ENCODE peak calls at places on chromosome 6, in six cellular contexts. G is adipocyte; R is stomach; M is hepatocyte; S is adrenal gland; C is CD8-positive, alpha-beta T cell. H is an unnamed sample. For H3K36me3, the result is how much of the 10 kb centered on the place peaks cover.

GRCh38 chr6:63634630-63635029 is 972 bp upstream of the PHF3 start:
- DNase-seq in G (peak), R (no peak), M (peak), S (no peak), C (no peak), H (no peak)

GRCh38 chr6:104771258-104771832 is 88.4 kb downstream of the HACE1 start:
- DNase-seq in G (peak), R (no peak), M (peak), S (no peak), C (no peak), H (peak)

GRCh38 chr6:79947191-79948173 is at the start of gene ELOVL4:
- DNase-seq in G (peak), R (peak), M (peak), S (peak), C (peak), H (peak)

GRCh38 chr6:154791561-154792317 is 58.5 kb downstream of the SCAF8 start:
- DNase-seq in G (peak), R (no peak), M (no peak), S (no peak), C (no peak), H (no peak)

GRCh38 chr6:122953766-122954165 is 42.3 kb upstream of the CLVS2 start:
- DNase-seq in G (no peak), R (no peak), M (no peak), S (no peak), C (no peak), H (no peak)

GRCh38 chr6:50791900-50792508 is 26.7 kb upstream of the TFAP2B start:
- DNase-seq in G (peak), R (no peak), M (peak), S (no peak), C (no peak), H (no peak)

GRCh38 chr6:6749791-6750434 is 161.4 kb downstream of the LY86 start:
- DNase-seq in G (peak), R (peak), M (peak), S (peak), C (no peak), H (no peak)

GRCh38 chr6:138597336-138597735 is 98.0 kb upstream of the NHSL1 start:
- DNase-seq in G (no peak), R (no peak), M (no peak), S (no peak), C (no peak), H (no peak)

GRCh38 chr6:43984442-43985321 is 142.6 kb downstream of the MRPL14 start:
- DNase-seq in G (no peak), R (no peak), M (no peak), S (no peak), C (no peak), H (no peak)

GRCh38 chr6:52570291-52570700 is 6.6 kb downstream of the TRAM2 start:
- DNase-seq in G (no peak), R (no peak), M (peak), S (no peak), C (no peak), H (no peak)

GRCh38 chr6:170152111-170152926 is 138.6 kb downstream of the DLL1 start:
- DNase-seq in G (no peak), R (peak), M (no peak), S (peak), C (no peak), H (no peak)

GRCh38 chr6:66128676-66129075 is 421.6 kb upstream of the EYS start:
- DNase-seq in G (no peak), R (no peak), M (no peak), S (no peak), C (no peak), H (no peak)

DNA sequence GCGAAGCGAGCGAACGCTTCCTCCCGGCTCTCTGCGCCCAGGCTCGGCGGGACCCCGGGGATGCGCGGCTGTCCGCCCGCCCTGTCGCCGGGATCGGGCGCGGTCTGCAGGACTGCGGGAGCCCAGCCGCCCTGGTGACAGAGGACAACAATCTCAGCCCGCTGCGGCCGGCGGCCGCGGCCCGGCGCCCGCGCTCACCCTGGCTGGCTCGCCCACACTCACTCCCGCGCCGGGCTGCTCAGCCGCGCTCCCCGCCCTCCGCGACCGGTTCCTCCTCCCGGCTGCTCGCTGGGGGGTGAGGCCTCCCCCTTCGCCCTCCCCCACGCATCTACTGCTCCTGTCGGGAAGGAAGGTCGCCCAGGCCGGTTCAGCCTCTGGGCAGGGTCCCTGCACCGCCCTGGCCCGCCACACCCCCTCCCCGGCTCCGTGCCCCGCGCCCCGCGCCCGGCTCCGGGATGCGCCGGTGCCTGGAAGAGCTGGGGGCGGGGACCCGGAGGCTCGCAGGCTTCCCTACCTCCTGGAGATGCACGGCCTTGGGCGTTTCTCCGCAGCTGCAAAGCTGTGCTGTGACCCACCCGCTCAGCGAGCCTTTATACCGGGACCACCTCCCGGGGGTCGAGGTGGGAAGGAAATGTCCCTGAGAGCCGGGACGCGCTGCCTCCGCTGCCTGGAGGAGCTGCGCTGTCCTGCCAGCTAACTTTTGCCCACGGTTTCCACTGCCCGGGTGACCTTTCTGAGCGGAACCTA is at the start of gene SYNE1:
- DNase-seq in G (peak), R (peak), M (peak), S (peak), C (peak), H (peak)
- H3K4me3 ChIP-seq in G (peak), R (peak), M (peak), S (peak), C (peak), H (peak)

DNA sequence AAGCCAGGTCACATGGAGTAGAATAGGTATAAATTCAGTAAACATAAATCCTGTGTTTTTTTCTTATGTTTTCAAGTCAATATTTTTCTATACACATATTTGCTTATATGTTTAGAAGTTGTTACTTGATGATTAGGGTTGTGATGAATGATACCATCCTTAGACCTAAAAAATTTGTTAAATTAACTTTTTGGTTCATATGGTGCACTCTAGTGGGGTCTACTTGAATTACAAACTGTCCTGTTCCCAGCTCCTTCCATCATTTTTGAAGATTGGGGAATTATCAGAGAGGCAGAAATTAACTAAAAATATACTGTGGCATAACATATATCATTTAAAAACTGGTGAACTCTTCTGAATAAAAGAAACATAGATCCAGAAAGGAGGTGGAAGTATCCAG is 48.3 kb upstream of the RIPPLY2 start:
- DNase-seq in G (no peak), R (no peak), M (no peak), S (no peak), C (no peak), H (no peak)
- H3K36me3 ChIP-seq in G (under half), R (under half), M (under half), S (under half), C (under half), H (under half)

DNA sequence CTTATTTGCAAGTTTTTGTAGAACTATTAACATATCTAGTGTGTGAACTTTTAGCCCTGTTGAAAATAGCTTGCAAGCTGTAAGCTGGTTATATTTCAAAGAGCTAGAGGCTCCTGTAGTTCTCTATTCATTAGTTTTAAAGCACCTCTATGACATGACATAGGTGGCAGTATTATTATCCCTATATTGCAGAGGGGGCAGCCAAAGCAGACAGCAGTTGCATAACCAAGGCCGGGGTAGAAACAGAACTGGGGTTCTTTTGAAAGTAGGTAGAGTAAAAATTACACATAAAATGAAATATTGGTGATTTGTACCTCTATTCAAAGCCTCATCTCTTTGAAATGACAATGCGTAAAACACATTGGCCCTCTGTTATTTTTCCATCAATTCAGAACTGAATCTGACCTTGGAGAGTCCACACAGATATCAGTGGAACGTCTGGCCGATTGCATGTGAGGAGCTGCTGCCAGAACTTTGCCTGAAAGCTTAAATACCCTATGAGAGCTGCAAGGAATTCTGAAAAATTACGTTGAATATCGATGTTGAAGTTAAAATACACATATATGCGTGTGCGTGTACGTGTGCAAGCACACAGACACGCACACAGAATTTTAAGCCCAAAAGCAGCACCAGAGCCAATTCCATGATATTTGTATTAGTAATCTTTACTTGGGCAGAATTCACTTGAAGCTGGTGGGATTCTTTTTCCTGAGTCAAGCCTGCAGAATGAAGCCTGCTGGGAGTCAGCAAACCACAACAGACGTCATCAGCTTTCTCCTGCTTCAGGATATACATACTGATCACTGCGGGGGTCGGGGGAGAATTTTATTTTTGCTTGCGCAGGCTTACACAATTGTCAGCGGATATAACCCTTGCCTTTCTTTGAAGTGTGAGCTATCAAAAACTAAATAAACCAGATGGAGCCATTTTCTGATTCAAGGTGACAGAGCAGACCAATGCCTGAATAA is 163.2 kb downstream of the PDE7B start:
- DNase-seq in G (peak), R (no peak), M (no peak), S (peak), C (no peak), H (no peak)
- H3K4me3 ChIP-seq in G (peak), R (no peak), M (no peak), S (no peak), C (no peak), H (no peak)

GRCh38 chr6:7899046-7899888 is 11.3 kb downstream of the TXNDC5 start:
- DNase-seq in G (no peak), R (no peak), M (peak), S (no peak), C (no peak), H (no peak)

GRCh38 chr6:7901780-7902179 is 8.8 kb downstream of the TXNDC5 start:
- DNase-seq in G (no peak), R (no peak), M (no peak), S (peak), C (no peak), H (no peak)

GRCh38 chr6:7901056-7901455 is 9.5 kb downstream of the TXNDC5 start:
- DNase-seq in G (no peak), R (no peak), M (no peak), S (no peak), C (no peak), H (no peak)

GRCh38 chr6:7899889-7900213 is 10.7 kb downstream of the TXNDC5 start:
- DNase-seq in G (no peak), R (no peak), M (no peak), S (no peak), C (no peak), H (no peak)

GRCh38 chr6:7900621-7901020 is 10.0 kb downstream of the TXNDC5 start:
- DNase-seq in G (no peak), R (no peak), M (no peak), S (no peak), C (no peak), H (no peak)
- H3K36me3 ChIP-seq in G (half or more), R (half or more), M (under half), S (under half), C (under half), H (under half)

H was measured in GM06990.